ENCODE peak calls at places on chromosomes 11 and 22, in six cellular contexts. One of them, this sample, is unnamed.

GRCh38 chr22:45511847-45512261 is 9.2 kb downstream of the FBLN1 start:
- DNase-seq in transverse colon: peak; percentile 62
- DNase-seq in right lobe of liver: no peak
- DNase-seq in adrenal gland: peak; percentile 61
- DNase-seq in prostate gland: no peak
- DNase-seq in endothelial cell of umbilical vein: no peak
- DNase-seq in this sample: peak; percentile 27

GRCh38 chr22:49027122-49027670 is 800.5 kb downstream of the BRD1 start:
- DNase-seq in transverse colon: no peak
- DNase-seq in right lobe of liver: no peak
- DNase-seq in adrenal gland: no peak
- DNase-seq in prostate gland: no peak
- DNase-seq in endothelial cell of umbilical vein: no peak
- DNase-seq in this sample: no peak

GRCh38 chr11:15711311-15711710 is 596.6 kb downstream of the INSC start:
- DNase-seq in transverse colon: no peak
- DNase-seq in right lobe of liver: no peak
- DNase-seq in adrenal gland: no peak
- DNase-seq in prostate gland: no peak
- DNase-seq in endothelial cell of umbilical vein: no peak
- DNase-seq in this sample: no peak

GRCh38 chr22:37228106-37229011 is 15.7 kb downstream of the RAC2 start:
- DNase-seq in transverse colon: peak; percentile 41
- DNase-seq in right lobe of liver: no peak
- DNase-seq in adrenal gland: peak; percentile 35
- DNase-seq in prostate gland: no peak
- DNase-seq in endothelial cell of umbilical vein: no peak
- DNase-seq in this sample: no peak

GRCh38 chr11:117449111-117449693 is 121.5 kb downstream of the CEP164 start:
- DNase-seq in transverse colon: no peak
- DNase-seq in right lobe of liver: no peak
- DNase-seq in adrenal gland: no peak
- DNase-seq in prostate gland: no peak
- DNase-seq in endothelial cell of umbilical vein: no peak
- DNase-seq in this sample: no peak

GRCh38 chr11:45089845-45090499 is 56.5 kb upstream of the PRDM11 start:
- DNase-seq in transverse colon: no peak
- DNase-seq in right lobe of liver: no peak
- DNase-seq in adrenal gland: no peak
- DNase-seq in prostate gland: no peak
- DNase-seq in endothelial cell of umbilical vein: no peak
- DNase-seq in this sample: no peak

GRCh38 chr11:128207861-128208321 is 379.5 kb downstream of the ETS1 start:
- DNase-seq in transverse colon: no peak
- DNase-seq in right lobe of liver: no peak
- DNase-seq in adrenal gland: no peak
- DNase-seq in prostate gland: no peak
- DNase-seq in endothelial cell of umbilical vein: peak; percentile 88
- DNase-seq in this sample: no peak

GRCh38 chr11:47847892-47848635 is at the start of gene NUP160:
- DNase-seq in transverse colon: peak; percentile 91
- DNase-seq in right lobe of liver: peak; percentile 90
- DNase-seq in adrenal gland: peak; percentile 72
- DNase-seq in prostate gland: peak; percentile 85
- DNase-seq in endothelial cell of umbilical vein: peak; percentile 74
- DNase-seq in this sample: peak; percentile 89

GRCh38 chr11:396948-397548 is 3.0 kb downstream of the PKP3 start:
- DNase-seq in transverse colon: peak; percentile 58
- DNase-seq in right lobe of liver: peak; percentile 80
- DNase-seq in adrenal gland: peak; percentile 78
- DNase-seq in prostate gland: no peak
- DNase-seq in endothelial cell of umbilical vein: peak; percentile 66
- DNase-seq in this sample: no peak

GRCh38 chr11:22456993-22457748 is 119.0 kb downstream of the SLC17A6 start:
- DNase-seq in transverse colon: no peak
- DNase-seq in right lobe of liver: no peak
- DNase-seq in adrenal gland: no peak
- DNase-seq in prostate gland: peak; percentile 29
- DNase-seq in endothelial cell of umbilical vein: no peak
- DNase-seq in this sample: no peak

GRCh38 chr11:7605544-7605943 is 67.8 kb downstream of the CYB5R2 start:
- DNase-seq in transverse colon: no peak
- DNase-seq in right lobe of liver: no peak
- DNase-seq in adrenal gland: no peak
- DNase-seq in prostate gland: no peak
- DNase-seq in endothelial cell of umbilical vein: peak; percentile 98
- DNase-seq in this sample: no peak

GRCh38 chr11:63813035-63813562 is at the start of gene SPINDOC:
- DNase-seq in transverse colon: peak; percentile 82
- DNase-seq in right lobe of liver: peak; percentile 84
- DNase-seq in adrenal gland: peak; percentile 64
- DNase-seq in prostate gland: peak; percentile 74
- DNase-seq in endothelial cell of umbilical vein: peak; percentile 61
- DNase-seq in this sample: peak; percentile 79
- TF ChIP-seq POLR2A in transverse colon: no peak
- TF ChIP-seq POLR2A in right lobe of liver: peak; percentile 57
- TF ChIP-seq POLR2A in adrenal gland: peak; percentile 39
- TF ChIP-seq POLR2A in prostate gland: peak; percentile 53
- TF ChIP-seq POLR2A in endothelial cell of umbilical vein: peak; percentile 78
- TF ChIP-seq POLR2A in this sample: peak; percentile 72

GRCh38 chr11:46666982-46667590 is 33.3 kb downstream of the ARHGAP1 start:
- DNase-seq in transverse colon: no peak
- DNase-seq in right lobe of liver: no peak
- DNase-seq in adrenal gland: peak; percentile 52
- DNase-seq in prostate gland: no peak
- DNase-seq in endothelial cell of umbilical vein: no peak
- DNase-seq in this sample: peak; percentile 84

GRCh38 chr11:46672381-46672839 is 28.0 kb downstream of the ARHGAP1 start:
- DNase-seq in transverse colon: no peak
- DNase-seq in right lobe of liver: no peak
- DNase-seq in adrenal gland: no peak
- DNase-seq in prostate gland: no peak
- DNase-seq in endothelial cell of umbilical vein: no peak
- DNase-seq in this sample: no peak

GRCh38 chr11:46671958-46672315 is 28.5 kb downstream of the ARHGAP1 start:
- DNase-seq in transverse colon: no peak
- DNase-seq in right lobe of liver: no peak
- DNase-seq in adrenal gland: no peak
- DNase-seq in prostate gland: no peak
- DNase-seq in endothelial cell of umbilical vein: no peak
- DNase-seq in this sample: peak; percentile 89

GRCh38 chr11:46668480-46669085 is 31.8 kb downstream of the ARHGAP1 start:
- DNase-seq in transverse colon: no peak
- DNase-seq in right lobe of liver: no peak
- DNase-seq in adrenal gland: no peak
- DNase-seq in prostate gland: no peak
- DNase-seq in endothelial cell of umbilical vein: no peak
- DNase-seq in this sample: no peak

DNA sequence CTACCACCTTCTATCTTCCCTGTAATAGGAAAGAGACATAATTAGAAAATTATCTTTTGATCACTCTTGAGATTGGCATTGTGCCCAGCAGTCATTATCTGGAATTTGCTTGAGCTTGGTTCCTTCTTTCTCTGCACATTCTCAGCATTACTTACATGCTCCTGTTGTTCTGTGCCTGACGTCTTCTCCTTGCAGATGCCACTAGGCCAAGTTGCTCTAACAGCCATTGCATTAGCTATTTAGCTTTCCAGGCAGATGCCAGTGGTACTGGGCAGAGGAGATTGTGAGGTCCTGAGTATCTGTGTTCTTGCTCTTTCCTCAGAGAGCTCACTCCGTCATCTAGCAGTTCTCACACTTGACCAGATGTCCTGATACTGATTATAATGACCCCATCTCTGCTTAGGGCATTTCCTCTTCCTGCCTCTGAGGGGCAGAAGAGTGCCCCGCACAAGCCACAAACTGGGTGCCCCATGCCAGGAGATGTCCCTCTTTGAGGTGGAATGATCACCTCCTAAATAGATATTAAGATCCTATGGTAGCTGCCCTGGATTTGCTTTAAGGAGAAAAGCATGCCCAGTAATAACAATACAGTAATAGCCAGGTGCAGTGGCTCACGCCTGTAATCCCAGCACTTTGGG is 30.7 kb downstream of the ARHGAP1 start:
- DNase-seq in transverse colon: no peak
- DNase-seq in right lobe of liver: no peak
- DNase-seq in adrenal gland: no peak
- DNase-seq in prostate gland: no peak
- DNase-seq in endothelial cell of umbilical vein: no peak
- DNase-seq in this sample: no peak
- TF ChIP-seq CTCF in transverse colon: no peak
- TF ChIP-seq CTCF in right lobe of liver: peak; percentile 31
- TF ChIP-seq CTCF in adrenal gland: peak; percentile 37
- TF ChIP-seq CTCF in prostate gland: no peak
- TF ChIP-seq CTCF in endothelial cell of umbilical vein: peak; percentile 6
- TF ChIP-seq CTCF in this sample: no peak

DNA sequence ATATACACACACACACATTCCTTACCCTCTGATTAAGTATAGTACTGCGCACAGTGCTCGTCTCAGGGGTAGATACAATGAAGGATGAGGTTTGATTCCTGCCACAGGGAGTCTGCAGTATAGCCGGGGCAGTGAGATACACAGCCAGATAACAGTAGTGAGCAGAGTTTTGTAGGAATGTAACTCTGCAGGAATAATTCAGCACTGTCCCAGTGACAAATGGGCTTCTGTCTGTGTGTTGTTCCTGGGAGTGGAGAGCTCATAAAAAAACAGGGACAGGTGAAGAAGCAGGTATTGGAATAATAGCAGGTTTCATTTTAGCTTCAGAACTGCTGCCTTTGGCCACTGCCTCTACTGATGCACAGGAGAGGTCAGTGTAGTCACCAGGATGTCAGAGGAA is 85.3 kb upstream of the OR9Q1 start:
- DNase-seq in transverse colon: no peak
- DNase-seq in right lobe of liver: no peak
- DNase-seq in adrenal gland: no peak
- DNase-seq in prostate gland: no peak
- DNase-seq in endothelial cell of umbilical vein: no peak
- DNase-seq in this sample: no peak
- TF ChIP-seq POLR2A in transverse colon: no peak
- TF ChIP-seq POLR2A in right lobe of liver: no peak
- TF ChIP-seq POLR2A in adrenal gland: no peak
- TF ChIP-seq POLR2A in prostate gland: no peak
- TF ChIP-seq POLR2A in endothelial cell of umbilical vein: no peak
- TF ChIP-seq POLR2A in this sample: no peak

GRCh38 chr22:35043251-35043931 is 22.6 kb upstream of the ISX start:
- DNase-seq in transverse colon: peak; percentile 57
- DNase-seq in right lobe of liver: no peak
- DNase-seq in adrenal gland: no peak
- DNase-seq in prostate gland: no peak
- DNase-seq in endothelial cell of umbilical vein: no peak
- DNase-seq in this sample: no peak
- TF ChIP-seq CTCF in transverse colon: no peak
- TF ChIP-seq CTCF in right lobe of liver: no peak
- TF ChIP-seq CTCF in adrenal gland: no peak
- TF ChIP-seq CTCF in prostate gland: no peak
- TF ChIP-seq CTCF in endothelial cell of umbilical vein: no peak
- TF ChIP-seq CTCF in this sample: no peak

DNA sequence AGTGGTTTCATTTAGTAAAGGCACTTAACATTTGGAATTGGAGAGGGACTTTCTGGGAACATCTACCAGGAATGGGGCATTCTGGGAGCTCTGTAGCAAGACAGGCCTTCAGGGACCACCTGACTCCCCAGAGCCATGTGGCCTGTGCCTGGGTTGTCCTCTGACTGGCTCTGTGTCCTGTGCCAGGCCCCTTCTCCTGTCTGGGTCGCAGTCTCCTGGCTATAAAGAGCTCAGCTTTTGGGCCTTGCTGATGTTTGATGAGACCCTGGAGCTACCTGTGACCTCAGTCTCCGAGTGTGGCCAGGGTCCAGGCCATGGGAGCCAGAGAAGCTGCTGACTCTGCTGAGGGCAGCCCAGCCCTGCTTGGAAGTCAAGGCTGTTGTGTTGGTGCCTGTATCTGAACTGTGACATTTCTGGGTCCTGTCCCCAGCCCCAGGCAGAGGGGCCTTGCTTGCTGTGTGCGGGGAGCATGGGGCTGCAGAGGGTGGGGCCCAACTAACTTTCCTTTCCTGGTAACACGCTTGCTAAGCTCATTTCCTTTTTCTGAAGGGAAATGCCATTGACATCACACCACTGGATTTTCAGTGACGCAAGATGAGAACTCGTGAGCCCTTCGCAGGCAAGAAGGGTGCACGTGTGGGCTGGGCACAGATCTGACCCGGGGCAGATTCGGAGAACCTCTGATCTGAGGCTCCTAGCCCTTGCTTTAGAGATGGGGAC is 41.3 kb downstream of the LRRC32 start:
- DNase-seq in transverse colon: peak; percentile 48
- DNase-seq in right lobe of liver: peak; percentile 50
- DNase-seq in adrenal gland: peak; percentile 58
- DNase-seq in prostate gland: no peak
- DNase-seq in endothelial cell of umbilical vein: peak; percentile 94
- DNase-seq in this sample: peak; percentile 36
- TF ChIP-seq POLR2A in transverse colon: no peak
- TF ChIP-seq POLR2A in right lobe of liver: no peak
- TF ChIP-seq POLR2A in adrenal gland: no peak
- TF ChIP-seq POLR2A in prostate gland: no peak
- TF ChIP-seq POLR2A in endothelial cell of umbilical vein: peak; percentile 32
- TF ChIP-seq POLR2A in this sample: no peak

DNA sequence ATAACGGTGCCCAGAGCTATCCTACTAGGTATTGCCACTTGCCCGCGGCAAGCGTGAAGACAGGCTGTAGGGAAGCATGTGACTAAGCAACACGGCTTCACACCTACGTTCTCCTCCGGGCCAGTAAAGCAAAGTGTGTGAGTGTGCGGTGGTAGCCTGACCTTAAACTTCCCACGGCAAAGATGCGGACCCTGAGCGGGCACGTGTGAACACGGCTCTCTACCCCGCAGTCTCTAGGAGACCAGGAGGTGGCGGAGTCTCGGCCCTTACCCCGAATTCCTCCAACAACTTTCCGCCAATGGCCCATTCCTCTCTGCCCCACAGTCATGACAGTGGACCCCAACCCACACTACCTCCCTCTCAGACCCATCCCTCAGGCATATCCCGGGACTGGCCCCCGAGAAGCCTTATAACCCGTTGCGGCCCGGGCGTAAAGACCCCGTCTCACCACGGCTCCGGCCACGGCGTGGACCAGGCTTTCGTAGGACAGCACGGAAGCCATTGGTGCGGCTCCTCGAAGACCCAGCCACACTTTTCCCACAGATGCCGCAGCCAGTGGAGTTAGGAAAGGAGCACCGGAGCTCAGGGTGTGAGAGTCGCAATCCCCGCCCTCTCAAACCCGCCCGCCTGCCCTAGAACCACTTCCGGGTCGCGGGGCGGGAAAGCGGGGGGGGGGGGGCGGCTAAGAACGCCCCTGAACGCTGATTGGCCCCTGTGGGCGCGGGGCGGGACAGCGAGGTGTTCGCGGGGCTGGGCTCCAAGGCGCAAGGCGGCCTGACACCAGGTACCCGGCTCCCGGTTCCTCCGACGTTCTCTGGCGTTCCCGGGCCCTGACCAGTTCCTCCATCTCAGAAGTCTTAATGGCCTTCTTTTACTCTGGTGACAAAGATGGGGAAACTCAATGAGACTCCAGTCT is at the start of gene SLC25A17:
- DNase-seq in transverse colon: peak; percentile 93
- DNase-seq in right lobe of liver: peak; percentile 94
- DNase-seq in adrenal gland: peak; percentile 87
- DNase-seq in prostate gland: peak; percentile 90
- DNase-seq in endothelial cell of umbilical vein: peak; percentile 87
- DNase-seq in this sample: peak; percentile 93
- TF ChIP-seq CTCF in transverse colon: peak; percentile 65
- TF ChIP-seq CTCF in right lobe of liver: no peak
- TF ChIP-seq CTCF in adrenal gland: peak; percentile 43
- TF ChIP-seq CTCF in prostate gland: no peak
- TF ChIP-seq CTCF in endothelial cell of umbilical vein: peak; percentile 34
- TF ChIP-seq CTCF in this sample: peak; percentile 19

GRCh38 chr22:50326959-50327710 is at the start of gene DENND6B:
- DNase-seq in transverse colon: peak; percentile 83
- DNase-seq in right lobe of liver: peak; percentile 84
- DNase-seq in adrenal gland: peak; percentile 76
- DNase-seq in prostate gland: peak; percentile 76
- DNase-seq in endothelial cell of umbilical vein: peak; percentile 64
- DNase-seq in this sample: peak; percentile 81
- TF ChIP-seq POLR2A in transverse colon: peak; percentile 67
- TF ChIP-seq POLR2A in right lobe of liver: peak; percentile 72
- TF ChIP-seq POLR2A in adrenal gland: peak; percentile 36
- TF ChIP-seq POLR2A in prostate gland: peak; percentile 28
- TF ChIP-seq POLR2A in endothelial cell of umbilical vein: peak; percentile 89
- TF ChIP-seq POLR2A in this sample: no peak